ENCODE peak calls at places on chromosomes 6 and 20, in seven cellular contexts. G, L, A, F, O, J and S are unnamed samples.

GRCh38 chr6:170293881-170294755 is 3.2 kb upstream of the DLL1 start:
- DNase-seq in G (no peak), L (no peak), A (no peak), F (no peak), O (no peak), J (no peak), S (no peak)

GRCh38 chr20:419556-420168 is 11.6 kb downstream of the RBCK1 start:
- DNase-seq in G (no peak), L (no peak), A (no peak), F (peak; percentile 74), O (no peak), J (no peak), S (no peak)

GRCh38 chr6:88641178-88641903 is 322.1 kb downstream of the RNGTT start:
- DNase-seq in G (no peak), L (no peak), A (no peak), F (no peak), O (no peak), J (no peak), S (no peak)

GRCh38 chr20:47768016-47768953 is 17.0 kb downstream of the SULF2 start:
- DNase-seq in G (peak; percentile 55), L (no peak), A (no peak), F (peak; percentile 42), O (no peak), J (no peak), S (no peak)

GRCh38 chr20:43398676-43399324 is 58.9 kb upstream of the SRSF6 start:
- DNase-seq in G (no peak), L (no peak), A (no peak), F (no peak), O (no peak), J (no peak), S (no peak)

GRCh38 chr6:113859349-113860164 is 2.4 kb downstream of the MARCKS start:
- DNase-seq in G (peak; percentile 67), L (no peak), A (no peak), F (peak; percentile 35), O (no peak), J (no peak), S (peak; percentile 36)

GRCh38 chr6:14984454-14984853 is 261.4 kb upstream of the JARID2 start:
- DNase-seq in G (peak; percentile 77), L (no peak), A (no peak), F (peak; percentile 93), O (no peak), J (no peak), S (peak; percentile 44)

GRCh38 chr6:31663961-31664789 is 622 bp downstream of the GPANK1 start:
- DNase-seq in G (peak; percentile 78), L (no peak), A (peak; percentile 19), F (peak; percentile 51), O (no peak), J (no peak), S (no peak)

GRCh38 chr6:117481278-117481925 is 1.1 kb upstream of the DCBLD1 start:
- DNase-seq in G (no peak), L (no peak), A (no peak), F (peak; percentile 49), O (no peak), J (peak; percentile 11), S (no peak)

GRCh38 chr6:13140972-13141371 is 187.4 kb downstream of the TBC1D7 start:
- DNase-seq in G (no peak), L (no peak), A (no peak), F (no peak), O (no peak), J (no peak), S (no peak)

GRCh38 chr20:32332614-32333013 is 25.5 kb upstream of the ASXL1 start:
- DNase-seq in G (peak; percentile 48), L (no peak), A (no peak), F (peak; percentile 58), O (no peak), J (no peak), S (no peak)

GRCh38 chr6:6556738-6557503 is 31.6 kb upstream of the LY86 start:
- DNase-seq in G (peak; percentile 52), L (no peak), A (no peak), F (peak; percentile 43), O (no peak), J (peak; percentile 44), S (peak; percentile 71)

GRCh38 chr20:21190866-21191265 is 65.0 kb downstream of the KIZ start:
- DNase-seq in G (no peak), L (no peak), A (no peak), F (no peak), O (no peak), J (no peak), S (no peak)

GRCh38 chr6:126312013-126312665 is 27.8 kb upstream of the CENPW start:
- DNase-seq in G (peak; percentile 13), L (no peak), A (no peak), F (peak; percentile 46), O (no peak), J (no peak), S (peak; percentile 53)